ENCODE peak calls at places on chromosome 2, in five cellular contexts. A is activated gamma-delta T cell treated with Interleukin-2 at 50 U/mL for 16 hours, N is Caki2, Q is neural progenitor cell, G is GM23248. L is an unnamed sample.

GRCh38 chr2:239164281-239164871 is 236.4 kb downstream of the HDAC4 start:
- DNase-seq in G (no peak), A (peak), N (no peak), Q (no peak), L (no peak)

GRCh38 chr2:32453242-32454062 is 96.6 kb downstream of the BIRC6 start:
- DNase-seq in G (peak), Q (no peak), N (no peak), A (no peak), L (no peak)

GRCh38 chr2:172655091-172655837 is 80.4 kb upstream of the RAPGEF4 start:
- DNase-seq in G (peak), A (no peak), Q (no peak), N (no peak), L (no peak)

GRCh38 chr2:232838406-232838874 is 31.6 kb upstream of the SNORC start:
- DNase-seq in A (peak), G (peak), N (peak), Q (no peak), L (no peak)

GRCh38 chr2:17610521-17610920 is 70.0 kb downstream of the VSNL1 start:
- DNase-seq in N (no peak), G (peak), Q (no peak), A (no peak), L (no peak)

GRCh38 chr2:103902347-103902746 is 951.6 kb upstream of the POU3F3 start:
- DNase-seq in Q (no peak), A (no peak), G (no peak), N (no peak), L (no peak)

GRCh38 chr2:15243762-15244161 is 317.4 kb downstream of the NBAS start:
- DNase-seq in N (peak), A (no peak), G (peak), Q (no peak), L (no peak)

GRCh38 chr2:109031481-109032228 is 42.6 kb upstream of the EDAR start:
- DNase-seq in Q (peak), A (peak), N (no peak), G (peak), L (peak)

GRCh38 chr2:80105020-80105419 is 199.5 kb downstream of the LRRTM1 start:
- DNase-seq in Q (no peak), G (peak), A (no peak), N (no peak), L (no peak)

GRCh38 chr2:29596584-29596983 is 324.8 kb downstream of the ALK start:
- DNase-seq in G (no peak), N (no peak), Q (no peak), A (no peak), L (no peak)

GRCh38 chr2:128604045-128604444 is 285.4 kb upstream of the HS6ST1 start:
- DNase-seq in G (no peak), Q (no peak), N (no peak), A (no peak), L (no peak)

GRCh38 chr2:199742884-199743283 is 108.1 kb downstream of the FTCDNL1 start:
- DNase-seq in N (no peak), A (no peak), Q (no peak), G (no peak), L (no peak)

GRCh38 chr2:139669675-139670074 is 889.5 kb upstream of the NXPH2 start:
- DNase-seq in A (no peak), G (no peak), N (no peak), Q (no peak), L (no peak)

GRCh38 chr2:216696751-216697560 is 1.6 kb upstream of the IGFBP5 start:
- DNase-seq in Q (peak), N (peak), A (no peak), G (peak), L (no peak)